ENCODE peak calls at places on chromosomes 2 and 18, in six cellular contexts. L, X, M, U, H and O are unnamed samples. For H3K4me1, the result is how much of the 10 kb centered on the place peaks cover.

GRCh38 chr18:75859533-75859932 is 432.0 kb upstream of the SMIM21 start:
- DNase-seq in L (no peak), X (no peak), M (no peak), U (no peak), H (no peak), O (no peak)

GRCh38 chr2:9288681-9289338 is 82.2 kb downstream of the ASAP2 start:
- DNase-seq in L (no peak), X (no peak), M (no peak), U (no peak), H (no peak), O (no peak)

GRCh38 chr2:113061896-113062770 is 3.1 kb downstream of the IL36RN start:
- DNase-seq in L (no peak), X (no peak), M (peak), U (peak), H (no peak), O (no peak)

GRCh38 chr2:113876503-113877387 is 13.1 kb upstream of the ACTR3 start:
- DNase-seq in L (peak), X (peak), M (peak), U (peak), H (peak), O (no peak)

GRCh38 chr18:3453540-3454364 is 3.8 kb downstream of the TGIF1 start:
- DNase-seq in L (no peak), X (peak), M (peak), U (peak), H (peak), O (peak)

GRCh38 chr2:19802088-19802806 is 99.5 kb downstream of the TTC32 start:
- DNase-seq in L (no peak), X (no peak), M (no peak), U (no peak), H (no peak), O (no peak)

GRCh38 chr2:85892216-85892944 is 3.6 kb upstream of the ST3GAL5 start:
- DNase-seq in L (no peak), X (no peak), M (no peak), U (no peak), H (no peak), O (no peak)

GRCh38 chr2:122156101-122156500 is 400.6 kb downstream of the TSN start:
- DNase-seq in L (no peak), X (no peak), M (no peak), U (no peak), H (no peak), O (peak)

GRCh38 chr2:1873343-1873742 is 129.0 kb upstream of the PXDN start:
- DNase-seq in L (no peak), X (no peak), M (no peak), U (no peak), H (no peak), O (no peak)

GRCh38 chr2:239249781-239250180 is 151.0 kb downstream of the HDAC4 start:
- DNase-seq in L (no peak), X (peak), M (no peak), U (peak), H (no peak), O (peak)

GRCh38 chr2:200379481-200380120 is 73.1 kb downstream of the SPATS2L start:
- DNase-seq in L (no peak), X (no peak), M (no peak), U (no peak), H (no peak), O (no peak)
- H3K4me1 ChIP-seq in L (half or more), X (half or more), M (half or more), U (under half), H (half or more), O (under half)

DNA sequence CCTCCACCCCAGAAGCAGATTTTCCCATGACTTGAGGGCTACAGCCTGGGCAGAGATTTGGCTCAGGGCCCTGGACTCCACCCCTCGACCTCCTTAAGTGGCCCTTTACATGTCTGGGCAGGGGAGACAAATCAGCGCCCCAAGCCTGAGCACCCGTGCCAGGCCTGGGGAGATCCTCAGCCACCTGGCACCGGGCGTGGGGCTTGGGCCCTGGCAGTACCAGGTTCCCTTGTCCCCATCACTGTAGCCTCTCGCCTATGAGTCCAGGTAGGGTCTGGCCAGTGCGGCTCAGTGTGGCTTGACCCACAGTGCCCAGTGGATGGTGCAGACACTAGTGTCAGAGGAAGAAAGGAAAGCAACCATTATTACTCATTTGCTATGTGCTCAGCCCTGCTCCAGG is 22.0 kb upstream of the DNMT3A start:
- DNase-seq in L (no peak), X (peak), M (no peak), U (no peak), H (no peak), O (no peak)
- H3K4me1 ChIP-seq in L (under half), X (under half), M (under half), U (under half), H (under half), O (under half)

DNA sequence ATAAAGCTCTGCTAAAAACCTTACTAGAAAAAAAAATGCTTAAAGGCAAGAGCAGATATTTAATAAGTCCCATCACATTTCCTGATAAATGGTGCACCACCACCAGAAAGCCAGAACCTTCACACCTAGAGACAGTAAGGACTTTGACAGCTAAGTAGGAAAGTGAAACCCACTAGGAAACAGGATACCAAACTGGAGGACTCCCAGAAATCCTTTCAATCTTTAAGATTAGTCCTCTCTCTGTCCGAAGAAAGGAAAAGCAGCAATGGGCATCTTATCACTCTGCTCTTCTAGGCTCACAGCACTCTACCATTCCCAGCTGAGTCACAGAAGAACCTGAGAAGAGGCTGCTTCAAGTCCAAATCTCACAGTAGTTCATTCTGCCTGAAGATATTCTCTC is 3.7 kb downstream of the DYM start:
- DNase-seq in L (no peak), X (no peak), M (no peak), U (no peak), H (no peak), O (no peak)
- H3K4me1 ChIP-seq in L (under half), X (under half), M (under half), U (under half), H (under half), O (under half)

GRCh38 chr18:36132756-36133155 is 3.1 kb downstream of the ELP2 start:
- DNase-seq in L (no peak), X (no peak), M (no peak), U (no peak), H (no peak), O (no peak)
- H3K4me1 ChIP-seq in L (under half), X (half or more), M (under half), U (under half), H (under half), O (under half)

GRCh38 chr2:23666241-23667025 is 260.5 kb downstream of the ATAD2B start:
- DNase-seq in L (no peak), X (no peak), M (no peak), U (no peak), H (no peak), O (no peak)
- H3K4me1 ChIP-seq in L (under half), X (under half), M (under half), U (under half), H (under half), O (under half)

DNA sequence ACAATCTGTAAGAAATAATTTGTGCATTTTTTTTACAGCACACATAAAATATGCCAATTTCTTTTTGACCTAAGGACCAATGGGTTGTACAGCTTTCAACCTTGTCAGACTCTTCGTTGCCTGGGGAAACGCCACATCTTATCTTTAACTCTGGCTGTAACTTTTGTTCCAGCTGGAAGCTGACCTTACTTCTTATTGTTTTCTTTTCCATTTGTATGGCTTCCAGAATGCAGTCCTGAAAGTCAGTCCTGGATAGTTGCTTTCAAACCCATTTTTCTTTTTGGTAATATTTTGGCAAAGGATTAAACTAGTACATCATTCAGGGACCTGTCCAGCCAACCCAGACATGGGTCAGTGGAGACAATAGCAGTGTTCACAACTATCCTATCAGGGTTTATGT is 686.5 kb upstream of the CDH2 start:
- DNase-seq in L (no peak), X (no peak), M (no peak), U (no peak), H (no peak), O (no peak)
- H3K4me1 ChIP-seq in L (under half), X (under half), M (under half), U (under half), H (under half), O (under half)